ENCODE peak calls at places on chromosomes 2 and 18, in five cellular contexts. C, N, Y, Z and R are unnamed samples.

GRCh38 chr2:157105372-157105771 is 152.1 kb upstream of the GALNT5 start:
- DNase-seq in C (no peak), N (no peak), Y (no peak), Z (no peak), R (no peak)

GRCh38 chr2:17976871-17977746 is 98.6 kb downstream of the KCNS3 start:
- DNase-seq in C (peak; percentile 100), N (peak; percentile 100), Y (peak; percentile 1), Z (no peak), R (no peak)

GRCh38 chr18:10995576-10995975 is 153.8 kb downstream of the PIEZO2 start:
- DNase-seq in C (no peak), N (no peak), Y (no peak), Z (no peak), R (no peak)

GRCh38 chr2:67825476-67825875 is 237.3 kb downstream of the C1D start:
- DNase-seq in C (peak; percentile 82), N (peak; percentile 33), Y (no peak), Z (no peak), R (no peak)

GRCh38 chr2:236454076-236454475 is 115.5 kb upstream of the ACKR3 start:
- DNase-seq in C (no peak), N (no peak), Y (no peak), Z (no peak), R (no peak)

GRCh38 chr2:235500761-235501662 is 7.2 kb downstream of the AGAP1 start:
- DNase-seq in C (peak; percentile 71), N (peak; percentile 83), Y (no peak), Z (no peak), R (no peak)

GRCh38 chr2:100192825-100193224 is 50.4 kb upstream of the AFF3 start:
- DNase-seq in C (no peak), N (no peak), Y (no peak), Z (no peak), R (no peak)

GRCh38 chr2:242011516-242011915 is 142.0 kb downstream of the RTP5 start:
- DNase-seq in C (no peak), N (no peak), Y (no peak), Z (no peak), R (no peak)

GRCh38 chr2:88626171-88627054 is 851 bp downstream of the EIF2AK3 start:
- DNase-seq in C (no peak), N (peak; percentile 30), Y (peak; percentile 37), Z (no peak), R (peak; percentile 45)

GRCh38 chr2:98378901-98379300 is 32.6 kb downstream of the CNGA3 start:
- DNase-seq in C (peak; percentile 16), N (peak; percentile 13), Y (peak; percentile 84), Z (no peak), R (no peak)

GRCh38 chr18:63004466-63005089 is 289.2 kb downstream of the PHLPP1 start:
- DNase-seq in C (no peak), N (no peak), Y (no peak), Z (no peak), R (no peak)

GRCh38 chr18:50427896-50428295 is 53.0 kb downstream of the SKA1 start:
- DNase-seq in C (no peak), N (no peak), Y (no peak), Z (no peak), R (no peak)

GRCh38 chr2:102186676-102187190 is at the start of gene IL1RL2:
- DNase-seq in C (no peak), N (no peak), Y (peak; percentile 43), Z (no peak), R (no peak)

GRCh38 chr2:16112251-16112971 is 172.1 kb downstream of the MYCN start:
- DNase-seq in C (no peak), N (no peak), Y (no peak), Z (no peak), R (no peak)

GRCh38 chr2:220165401-220165800 is 538.0 kb downstream of the SLC4A3 start:
- DNase-seq in C (no peak), N (no peak), Y (peak; percentile 66), Z (no peak), R (peak; percentile 39)

GRCh38 chr18:45423664-45424063 is 191.6 kb upstream of the SLC14A2 start:
- DNase-seq in C (no peak), N (no peak), Y (no peak), Z (no peak), R (no peak)

GRCh38 chr2:15561574-15562344 is 625 bp upstream of the NBAS start:
- DNase-seq in C (peak; percentile 34), N (no peak), Y (peak; percentile 49), Z (no peak), R (no peak)

GRCh38 chr2:203728321-203728720 is 21.9 kb downstream of the CD28 start:
- DNase-seq in C (no peak), N (no peak), Y (no peak), Z (no peak), R (no peak)

GRCh38 chr18:58895385-58895784 is 30.7 kb downstream of the ZNF532 start:
- DNase-seq in C (no peak), N (no peak), Y (no peak), Z (no peak), R (no peak)

GRCh38 chr2:15881120-15881433 is 59.3 kb upstream of the MYCN start:
- DNase-seq in C (no peak), N (no peak), Y (no peak), Z (no peak), R (no peak)

GRCh38 chr2:226409134-226409533 is 390.5 kb downstream of the IRS1 start:
- DNase-seq in C (no peak), N (no peak), Y (no peak), Z (no peak), R (no peak)

GRCh38 chr2:177724398-177725287 is 332.1 kb downstream of the AGPS start:
- DNase-seq in C (peak; percentile 42), N (peak; percentile 67), Y (peak; percentile 58), Z (peak; percentile 13), R (peak; percentile 52)

GRCh38 chr2:119283873-119284331 is 60.3 kb downstream of the STEAP3 start:
- DNase-seq in C (peak; percentile 80), N (no peak), Y (peak; percentile 52), Z (no peak), R (no peak)

GRCh38 chr2:71003396-71003795 is 8.7 kb upstream of the TEX261 start:
- DNase-seq in C (no peak), N (no peak), Y (no peak), Z (no peak), R (no peak)

GRCh38 chr2:71004356-71004755 is 9.7 kb upstream of the TEX261 start:
- DNase-seq in C (no peak), N (no peak), Y (no peak), Z (no peak), R (no peak)

GRCh38 chr2:71006287-71006686 is 11.6 kb upstream of the TEX261 start:
- DNase-seq in C (no peak), N (no peak), Y (no peak), Z (no peak), R (no peak)

GRCh38 chr2:71005271-71006202 is 10.9 kb upstream of the TEX261 start:
- DNase-seq in C (no peak), N (no peak), Y (no peak), Z (no peak), R (no peak)

DNA sequence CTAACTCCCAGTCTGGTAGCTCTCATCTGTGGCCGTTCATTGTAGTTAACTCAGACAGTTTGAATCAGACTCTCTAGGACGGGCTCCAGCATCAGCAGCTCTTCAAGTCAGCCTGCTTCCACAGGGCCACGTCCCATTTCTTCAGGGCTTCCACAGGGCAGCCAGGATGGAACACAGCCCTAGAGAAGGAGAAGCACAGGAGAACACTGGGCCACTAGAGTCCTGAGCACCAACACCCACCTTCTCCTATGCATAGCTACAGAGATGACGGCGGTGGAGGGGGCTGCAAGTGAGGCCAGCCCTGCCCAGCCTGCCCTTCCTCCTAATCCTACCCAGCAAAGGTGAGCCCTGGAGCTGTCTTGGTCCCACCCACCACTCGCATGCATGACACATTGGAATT is 10.2 kb upstream of the TEX261 start:
- DNase-seq in C (no peak), N (no peak), Y (no peak), Z (no peak), R (no peak)
- H2BK5ac ChIP-seq in C (no peak overlapping the region), N (no peak overlapping the region), Y (no peak overlapping the region), Z (no peak overlapping the region), R (no peak overlapping the region)

GRCh38 chr2:232538671-232539070 is 821 bp upstream of the CHRNG start:
- DNase-seq in C (no peak), N (no peak), Y (no peak), Z (no peak), R (no peak)

GRCh38 chr2:232541195-232541960 is 1.9 kb downstream of the CHRNG start:
- DNase-seq in C (no peak), N (no peak), Y (no peak), Z (no peak), R (no peak)

GRCh38 chr2:232541961-232542714 is 2.6 kb downstream of the CHRNG start:
- DNase-seq in C (no peak), N (no peak), Y (no peak), Z (no peak), R (no peak)

GRCh38 chr2:232539298-232540231 is at the start of gene CHRNG:
- DNase-seq in C (no peak), N (no peak), Y (no peak), Z (no peak), R (peak; percentile 66)

DNA sequence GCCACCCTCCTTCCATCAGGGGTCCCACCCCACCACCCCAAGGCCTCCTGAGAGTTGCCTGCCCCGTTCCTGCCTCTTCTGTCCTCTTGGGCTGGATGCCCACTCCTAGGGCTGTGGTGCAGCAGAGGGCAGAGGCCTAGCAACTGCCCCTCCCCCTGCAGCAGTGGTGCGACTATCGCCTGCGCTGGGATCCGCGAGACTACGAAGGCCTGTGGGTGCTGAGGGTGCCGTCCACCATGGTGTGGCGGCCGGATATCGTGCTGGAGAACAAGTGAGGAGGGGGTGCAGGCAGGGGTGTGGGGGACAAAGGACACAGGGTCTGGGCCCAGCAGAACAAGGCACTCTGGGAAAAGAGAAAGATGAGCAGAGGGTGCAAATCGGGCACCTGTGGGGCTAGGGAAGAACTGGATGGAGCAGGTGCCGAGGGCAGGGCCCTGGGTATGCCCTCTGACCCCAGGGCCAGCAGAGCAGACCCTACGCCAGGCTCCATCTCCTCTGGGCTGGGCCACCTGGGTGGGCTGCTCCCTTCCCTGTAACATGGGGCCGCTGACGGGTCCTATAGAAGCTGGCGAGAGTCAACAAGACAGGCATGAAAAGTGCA is 1.0 kb downstream of the CHRNG start:
- DNase-seq in C (no peak), N (no peak), Y (no peak), Z (no peak), R (no peak)
- H2BK5ac ChIP-seq in C (no peak overlapping the region), N (no peak overlapping the region), Y (no peak overlapping the region), Z (no peak overlapping the region), R (no peak overlapping the region)

DNA sequence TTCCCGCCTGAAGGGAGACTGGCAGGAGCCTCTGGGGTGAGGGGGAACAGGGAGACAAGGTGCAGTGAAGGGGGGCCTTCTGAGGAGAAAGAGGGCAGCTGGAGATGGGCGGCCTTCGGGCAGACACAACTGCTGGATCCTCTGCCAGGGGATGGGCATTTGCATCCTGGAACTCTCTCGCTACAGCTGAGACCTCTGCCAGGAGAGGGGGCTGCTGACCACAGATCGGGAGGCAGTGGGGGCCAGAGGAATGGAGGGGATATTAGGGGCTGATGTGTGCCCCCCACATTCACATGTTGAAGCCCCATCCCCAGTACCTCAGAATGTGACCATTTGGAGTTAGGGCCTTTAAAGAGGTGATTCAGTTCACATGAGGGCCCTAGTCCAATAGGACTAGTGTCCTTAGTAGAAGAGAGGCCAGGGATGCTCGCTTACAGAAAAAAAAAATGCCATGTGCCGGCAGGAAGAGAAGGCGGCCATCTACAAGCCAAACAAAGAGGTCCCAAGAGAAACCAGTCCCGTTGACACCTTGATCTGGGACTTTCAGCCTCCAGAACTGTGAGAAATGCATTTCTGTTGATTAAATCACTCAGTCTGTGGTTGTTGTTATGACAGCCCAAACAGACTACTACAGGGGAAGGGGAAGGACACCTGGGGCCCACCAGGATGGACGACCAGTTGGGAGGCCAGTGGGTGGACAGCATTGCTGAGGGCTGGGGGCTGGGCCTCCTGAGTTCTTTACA is 50.0 kb downstream of the TRABD2A start:
- DNase-seq in C (no peak), N (no peak), Y (no peak), Z (no peak), R (no peak)
- H2BK5ac ChIP-seq in C (no peak overlapping the region), N (no peak overlapping the region), Y (no peak overlapping the region), Z (no peak overlapping the region), R (no peak overlapping the region)

GRCh38 chr2:10770956-10771750 is 41.4 kb downstream of the PDIA6 start:
- DNase-seq in C (no peak), N (no peak), Y (no peak), Z (no peak), R (no peak)
- H2BK5ac ChIP-seq in C (no peak overlapping the region), N (no peak overlapping the region), Y (no peak overlapping the region), Z (no peak overlapping the region), R (no peak overlapping the region)